ENCODE peak calls at places on chromosome 17, in five cellular contexts. N is A549, B is HepG2, E is GM23338, D is GM12878. O is an unnamed sample.

GRCh38 chr17:69489303-69489702 is 74.8 kb downstream of the MAP2K6 start:
- DNase-seq in N (no peak), B (no peak), E (no peak), D (no peak), O (no peak)

GRCh38 chr17:83183951-83184506 is 104.6 kb downstream of the METRNL start:
- DNase-seq in N (no peak), B (no peak), E (no peak), D (no peak), O (no peak)

GRCh38 chr17:81741594-81742452 is 29.7 kb downstream of the SLC25A10 start:
- DNase-seq in N (no peak), B (no peak), E (no peak), D (no peak), O (peak)

GRCh38 chr17:356671-357434 is 4.2 kb upstream of the RPH3AL start:
- DNase-seq in N (no peak), B (no peak), E (no peak), D (no peak), O (no peak)

GRCh38 chr17:47705536-47706481 is 11.8 kb downstream of the TBKBP1 start:
- DNase-seq in N (no peak), B (no peak), E (no peak), D (no peak), O (no peak)

GRCh38 chr17:67679225-67679624 is 38.5 kb upstream of the NOL11 start:
- DNase-seq in N (no peak), B (no peak), E (no peak), D (no peak), O (no peak)

GRCh38 chr17:38667099-38667786 is 7.5 kb downstream of the EPOP start:
- DNase-seq in N (peak), B (peak), E (peak), D (no peak), O (peak)

GRCh38 chr17:82003411-82004381 is 19.0 kb downstream of the CENPX start:
- DNase-seq in N (peak), B (peak), E (no peak), D (no peak), O (no peak)

GRCh38 chr17:8837438-8838075 is 29.9 kb downstream of the PIK3R6 start:
- DNase-seq in N (no peak), B (no peak), E (no peak), D (no peak), O (no peak)

GRCh38 chr17:81665205-81666091 is 957 bp downstream of the OXLD1 start:
- DNase-seq in N (peak), B (peak), E (peak), D (no peak), O (peak)

GRCh38 chr17:17346428-17347233 is 43.5 kb downstream of the NT5M start:
- DNase-seq in N (no peak), B (no peak), E (no peak), D (no peak), O (no peak)

GRCh38 chr17:41801374-41802062 is 10.2 kb downstream of the P3H4 start:
- DNase-seq in N (peak), B (peak), E (peak), D (no peak), O (peak)

GRCh38 chr17:12591336-12591735 is 74.4 kb upstream of the MYOCD start:
- DNase-seq in N (peak), B (no peak), E (peak), D (no peak), O (no peak)

GRCh38 chr17:31492206-31492605 is 100.7 kb downstream of the RAB11FIP4 start:
- DNase-seq in N (no peak), B (no peak), E (no peak), D (no peak), O (no peak)

GRCh38 chr17:72520665-72521303 is 400.0 kb downstream of the SOX9 start:
- DNase-seq in N (no peak), B (no peak), E (no peak), D (no peak), O (no peak)

GRCh38 chr17:48567209-48567608 is 10.9 kb downstream of the HOXB4 start:
- DNase-seq in N (no peak), B (no peak), E (no peak), D (no peak), O (no peak)

GRCh38 chr17:17367931-17368330 is 64.8 kb downstream of the NT5M start:
- DNase-seq in N (no peak), B (no peak), E (no peak), D (no peak), O (no peak)

GRCh38 chr17:40568074-40568836 is 3.0 kb upstream of the CCR7 start:
- DNase-seq in N (no peak), B (no peak), E (no peak), D (no peak), O (no peak)

GRCh38 chr17:33049781-33050414 is 58.3 kb downstream of the SPACA3 start:
- DNase-seq in N (peak), B (peak), E (peak), D (no peak), O (peak)

GRCh38 chr17:47686276-47686635 is 7.7 kb upstream of the TBKBP1 start:
- DNase-seq in N (no peak), B (no peak), E (no peak), D (no peak), O (no peak)

GRCh38 chr17:29595107-29595942 is 2.4 kb downstream of the ANKRD13B start:
- DNase-seq in N (no peak), B (no peak), E (no peak), D (no peak), O (no peak)

GRCh38 chr17:39069114-39069756 is 82.2 kb downstream of the PLXDC1 start:
- DNase-seq in N (peak), B (peak), E (peak), D (no peak), O (no peak)

GRCh38 chr17:4641297-4642195 is at the start of gene ALOX15:
- DNase-seq in N (no peak), B (no peak), E (peak), D (no peak), O (no peak)

GRCh38 chr17:77354721-77355455 is 214.1 kb downstream of the SEC14L1 start:
- DNase-seq in N (peak), B (peak), E (no peak), D (no peak), O (no peak)

GRCh38 chr17:65535777-65536572 is 25.5 kb downstream of the AXIN2 start:
- DNase-seq in N (no peak), B (no peak), E (no peak), D (no peak), O (no peak)

GRCh38 chr17:34163123-34163522 is 92.0 kb upstream of the CCL2 start:
- DNase-seq in N (no peak), B (no peak), E (no peak), D (no peak), O (no peak)

GRCh38 chr17:34504814-34505484 is 74.4 kb upstream of the TMEM132E start:
- DNase-seq in N (no peak), B (no peak), E (no peak), D (no peak), O (no peak)

GRCh38 chr17:1467898-1468492 is 12.0 kb upstream of the CRK start:
- DNase-seq in N (no peak), B (peak), E (peak), D (no peak), O (no peak)

DNA sequence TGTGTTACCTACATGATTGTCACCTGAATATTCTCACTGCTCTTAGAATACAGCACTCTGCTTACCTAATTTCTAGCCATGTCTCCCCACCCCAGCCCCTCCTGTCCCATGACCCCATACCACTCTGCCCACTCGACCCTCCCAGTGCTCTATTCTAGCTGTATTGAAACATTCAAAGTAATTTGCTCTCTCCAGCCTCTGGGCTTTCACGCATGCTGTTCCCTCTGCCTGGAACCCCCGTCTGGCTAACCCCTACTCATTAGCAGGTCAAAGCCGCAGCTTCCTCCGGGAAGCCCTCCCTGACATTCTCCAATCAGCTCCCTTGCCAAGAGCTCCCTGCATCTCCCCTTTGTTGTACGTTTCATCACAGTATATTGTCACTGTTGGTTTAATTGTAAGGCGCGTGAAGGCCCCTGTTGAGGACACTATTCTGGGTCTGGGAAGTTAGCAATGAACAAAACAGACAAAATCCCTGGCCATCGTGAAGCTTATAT is 72.4 kb upstream of the LHX1 start:
- DNase-seq in N (no peak), B (no peak), E (no peak), D (no peak), O (no peak)
- TF ChIP-seq JUNB in N (no peak), B (no peak), E (no peak), D (no peak), O (no peak)

DNA sequence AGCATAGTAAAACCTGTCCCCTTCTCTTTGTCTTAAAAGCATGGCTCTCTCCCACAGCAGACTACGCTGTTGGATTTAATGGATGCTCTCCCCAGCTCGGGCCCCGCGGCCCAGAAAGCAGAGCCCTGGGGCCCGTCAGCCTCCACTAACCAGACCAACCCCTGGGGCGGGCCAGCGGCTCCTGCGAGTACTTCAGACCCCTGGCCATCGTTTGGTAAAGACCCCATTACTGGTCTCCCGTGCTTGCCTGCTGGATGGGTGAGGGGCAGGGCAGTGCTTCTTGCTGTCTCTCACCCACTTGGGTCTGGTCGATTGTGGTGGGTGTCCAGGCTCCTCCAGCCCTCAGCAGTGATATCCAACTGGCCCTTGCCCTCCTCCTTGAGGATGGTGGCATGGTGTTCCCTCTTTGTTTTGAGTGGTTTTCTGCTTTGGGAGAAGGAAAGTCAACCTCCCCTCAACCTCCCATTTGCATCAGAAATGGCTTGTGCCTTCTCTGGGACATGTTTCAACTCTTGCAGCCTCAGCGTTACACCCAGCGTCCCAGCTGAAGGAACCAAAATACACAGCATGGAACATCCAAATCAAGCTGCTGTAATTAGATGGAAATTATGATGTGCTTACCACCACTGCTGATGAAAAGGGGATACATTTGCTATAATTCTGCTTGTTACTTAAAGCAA is 49.3 kb downstream of the B9D1 start:
- DNase-seq in N (no peak), B (no peak), E (no peak), D (no peak), O (no peak)
- TF ChIP-seq JUNB in N (no peak), B (no peak), E (no peak), D (no peak), O (no peak)

GRCh38 chr17:56936697-56937322 is 23.0 kb upstream of the TRIM25 start:
- DNase-seq in N (no peak), B (no peak), E (no peak), D (no peak), O (no peak)

GRCh38 chr17:56933151-56933745 is 19.4 kb upstream of the TRIM25 start:
- DNase-seq in N (no peak), B (no peak), E (no peak), D (no peak), O (no peak)

GRCh38 chr17:56934280-56934679 is 20.4 kb upstream of the TRIM25 start:
- DNase-seq in N (no peak), B (no peak), E (no peak), D (no peak), O (no peak)

GRCh38 chr17:56933868-56934267 is 20.0 kb upstream of the TRIM25 start:
- DNase-seq in N (no peak), B (no peak), E (no peak), D (no peak), O (no peak)

GRCh38 chr17:56935461-56935860 is 21.6 kb upstream of the TRIM25 start:
- DNase-seq in N (no peak), B (no peak), E (no peak), D (no peak), O (no peak)
- TF ChIP-seq JUNB in N (no peak), B (no peak), E (no peak), D (no peak), O (no peak)

GRCh38 chr17:27873746-27874145 is 19.4 kb downstream of the LYRM9 start:
- DNase-seq in N (no peak), B (no peak), E (no peak), D (no peak), O (no peak)
- TF ChIP-seq JUNB in N (no peak), B (no peak), E (no peak), D (no peak), O (no peak)

GRCh38 chr17:44928136-44928535 is 12.8 kb upstream of the GFAP start:
- DNase-seq in N (no peak), B (no peak), E (no peak), D (no peak), O (no peak)

GRCh38 chr17:44927696-44928095 is 12.4 kb upstream of the GFAP start:
- DNase-seq in N (no peak), B (no peak), E (no peak), D (no peak), O (no peak)

GRCh38 chr17:44924107-44924544 is 8.8 kb upstream of the GFAP start:
- DNase-seq in N (no peak), B (no peak), E (no peak), D (no peak), O (no peak)

GRCh38 chr17:44926841-44927525 is 11.7 kb upstream of the GFAP start:
- DNase-seq in N (no peak), B (no peak), E (no peak), D (no peak), O (no peak)

DNA sequence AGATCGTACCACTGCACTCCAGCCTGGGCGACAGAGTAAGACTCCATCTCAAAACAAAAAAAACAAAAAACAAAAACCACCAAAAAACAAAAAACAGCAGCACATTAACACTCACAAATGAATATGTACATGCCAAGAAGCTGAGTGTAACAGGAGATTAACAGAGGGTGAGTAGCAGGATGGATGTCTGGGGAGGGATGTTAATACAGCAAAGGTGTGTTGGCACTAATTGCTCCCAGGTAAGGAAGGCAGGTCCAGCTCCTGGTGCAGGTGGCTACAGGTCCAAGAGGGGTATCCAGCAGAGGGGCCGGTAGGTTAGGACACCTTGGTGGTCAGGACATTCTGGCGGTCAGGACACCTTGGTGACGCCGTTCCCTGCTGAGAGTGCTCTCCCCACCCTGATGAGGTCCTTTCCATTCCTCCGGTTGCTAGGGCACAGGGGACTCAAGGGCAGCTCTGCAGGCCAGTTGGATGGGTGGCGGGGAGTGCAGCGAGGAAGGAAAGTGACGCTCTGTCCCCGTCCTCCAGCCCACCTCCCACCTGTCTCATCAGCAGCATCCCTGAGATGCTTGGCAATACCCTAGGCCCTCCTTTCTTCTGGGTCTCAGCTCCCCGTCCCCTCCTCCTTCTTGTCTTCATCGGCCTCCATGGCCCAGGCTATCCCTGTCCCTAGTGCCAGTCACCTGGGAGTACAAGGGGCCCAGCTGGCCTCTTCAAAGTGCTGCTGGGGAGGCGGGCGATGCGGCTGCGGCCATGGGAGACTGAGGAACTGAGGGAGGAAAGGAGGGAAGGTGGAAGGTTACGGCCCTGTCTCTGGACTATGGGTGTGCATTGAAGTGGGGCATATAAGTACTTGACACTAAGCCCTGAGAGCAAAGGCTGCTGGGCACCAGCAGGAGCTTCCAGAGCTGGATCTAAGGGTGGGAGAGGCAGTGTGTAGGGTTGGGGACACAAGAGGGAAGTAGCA is 10.7 kb upstream of the GFAP start:
- DNase-seq in N (no peak), B (no peak), E (no peak), D (no peak), O (no peak)
- TF ChIP-seq JUNB in N (no peak), B (no peak), E (no peak), D (no peak), O (no peak)

GRCh38 chr17:74748279-74748528 is 224 bp upstream of the NHERF1 start:
- DNase-seq in N (no peak), B (no peak), E (no peak), D (no peak), O (no peak)

GRCh38 chr17:74749262-74750038 is 1.0 kb downstream of the NHERF1 start:
- DNase-seq in N (no peak), B (no peak), E (peak), D (no peak), O (peak)

GRCh38 chr17:74746922-74747321 is 1.5 kb upstream of the NHERF1 start:
- DNase-seq in N (no peak), B (no peak), E (no peak), D (no peak), O (peak)

GRCh38 chr17:74750039-74750326 is 1.6 kb downstream of the NHERF1 start:
- DNase-seq in N (no peak), B (no peak), E (no peak), D (no peak), O (no peak)

GRCh38 chr17:74748529-74749261 is at the start of gene NHERF1:
- DNase-seq in N (peak), B (peak), E (peak), D (peak), O (peak)
- TF ChIP-seq JUNB in N (no peak), B (no peak), E (no peak), D (no peak), O (no peak)

O was measured in K562.